ENCODE peak calls at places on chromosomes 1 and 21, in nine cellular contexts. V is activated naive CD4-positive, alpha-beta T cell treated with Interleukin-2 at 50 U/mL for 16 hours; O is HT-29; P is NAMALWA; N is mesothelial cell of epicardium; R is stimulated activated CD4-positive, alpha-beta T cell treated with anti-CD3 and anti-CD28 coated beads, Interleukin-4, amount 100 ng/mL, for 24 hours; F is amygdala; E is germinal center; J is T-helper 17 cell. B is an unnamed sample.

GRCh38 chr1:36576677-36577076 is 94.0 kb upstream of the CSF3R start:
- DNase-seq in P (no peak), R (no peak), J (no peak), O (no peak), F (no peak), V (no peak), E (no peak), N (no peak), B (no peak)

GRCh38 chr1:158112994-158113758 is 67.5 kb upstream of the CD1D start:
- DNase-seq in O (peak), P (peak), F (no peak), N (no peak), J (no peak), R (peak), E (peak), V (peak), B (no peak)

GRCh38 chr1:56911098-56911497 is 54.7 kb downstream of the C8B start:
- DNase-seq in R (no peak), E (no peak), F (no peak), N (no peak), J (no peak), O (no peak), V (no peak), P (no peak), B (no peak)

GRCh38 chr21:42047821-42048613 is 23.1 kb upstream of the UMODL1 start:
- DNase-seq in E (no peak), O (no peak), N (no peak), J (no peak), F (peak), R (no peak), V (no peak), P (no peak), B (peak)

GRCh38 chr1:203954788-203955552 is 93.6 kb downstream of the SNRPE start:
- DNase-seq in N (no peak), O (no peak), F (no peak), E (no peak), V (no peak), J (no peak), R (no peak), P (peak), B (no peak)

GRCh38 chr1:31632649-31633048 is 12.0 kb downstream of the PEF1 start:
- DNase-seq in J (no peak), E (no peak), R (no peak), N (no peak), F (no peak), P (no peak), V (no peak), O (no peak), B (no peak)

GRCh38 chr1:224047538-224047937 is 66.4 kb upstream of the FBXO28 start:
- DNase-seq in R (no peak), J (no peak), P (no peak), V (no peak), O (no peak), N (no peak), E (no peak), F (no peak), B (no peak)

GRCh38 chr1:227728059-227728891 is 6.8 kb downstream of the JMJD4 start:
- DNase-seq in R (peak), O (peak), E (peak), P (peak), J (peak), F (peak), V (peak), N (peak), B (peak)

GRCh38 chr1:10640079-10640578 is 156.3 kb downstream of the CASZ1 start:
- DNase-seq in F (peak), O (no peak), V (no peak), P (no peak), N (no peak), R (no peak), J (no peak), E (no peak), B (no peak)

GRCh38 chr1:217897121-217897520 is 266.0 kb downstream of the SPATA17 start:
- DNase-seq in F (no peak), O (no peak), N (no peak), V (no peak), E (no peak), P (no peak), R (no peak), J (no peak), B (no peak)

GRCh38 chr1:41664861-41665640 is 180.6 kb upstream of the EDN2 start:
- DNase-seq in P (no peak), R (no peak), V (no peak), F (no peak), J (no peak), O (no peak), N (no peak), E (no peak), B (peak)

GRCh38 chr1:2186901-2187300 is 7.7 kb downstream of the FAAP20 start:
- DNase-seq in E (no peak), J (no peak), N (no peak), O (no peak), R (no peak), V (no peak), P (no peak), F (no peak), B (no peak)

GRCh38 chr1:168223681-168224515 is 1.9 kb upstream of the SFT2D2 start:
- DNase-seq in O (no peak), V (no peak), E (no peak), R (no peak), F (no peak), N (no peak), J (no peak), P (peak), B (no peak)

GRCh38 chr1:164914208-164914607 is 355.2 kb downstream of the PBX1 start:
- DNase-seq in R (no peak), P (no peak), J (no peak), N (no peak), E (no peak), V (no peak), O (no peak), F (no peak), B (no peak)

GRCh38 chr1:41533731-41534080 is 49.2 kb upstream of the EDN2 start:
- DNase-seq in V (no peak), F (no peak), E (no peak), N (no peak), J (no peak), O (no peak), P (no peak), R (no peak), B (no peak)

GRCh38 chr1:19664453-19665043 is at the start of gene HTR6:
- DNase-seq in J (no peak), R (peak), F (no peak), V (peak), P (no peak), E (peak), O (no peak), N (no peak), B (no peak)

GRCh38 chr1:96365596-96365995 is 356.0 kb upstream of the PTBP2 start:
- DNase-seq in N (no peak), O (no peak), P (no peak), E (no peak), F (no peak), J (no peak), V (no peak), R (no peak), B (no peak)

GRCh38 chr1:54275349-54275748 is 75.4 kb downstream of the MRPL37 start:
- DNase-seq in N (no peak), P (no peak), V (no peak), F (peak), J (no peak), O (no peak), E (no peak), R (no peak), B (peak)

GRCh38 chr1:90850181-90850924 is 133.3 kb upstream of the BARHL2 start:
- DNase-seq in N (no peak), J (no peak), O (no peak), E (no peak), F (no peak), P (no peak), R (no peak), V (no peak), B (no peak)

GRCh38 chr1:236204656-236205055 is 62.3 kb downstream of the GPR137B start:
- DNase-seq in O (no peak), P (no peak), F (no peak), R (no peak), V (no peak), E (no peak), J (no peak), N (no peak), B (no peak)

GRCh38 chr1:205369621-205370230 is 13.0 kb upstream of the KLHDC8A start:
- DNase-seq in O (no peak), R (no peak), P (no peak), F (no peak), V (no peak), E (no peak), J (no peak), N (no peak), B (no peak)

GRCh38 chr1:227900571-227901051 is 47.1 kb downstream of the WNT9A start:
- DNase-seq in J (no peak), R (no peak), N (peak), F (no peak), O (no peak), P (no peak), V (no peak), E (no peak), B (no peak)

GRCh38 chr1:218499021-218499691 is 154.0 kb downstream of the TGFB2 start:
- DNase-seq in E (no peak), N (no peak), R (no peak), J (no peak), O (peak), V (no peak), P (no peak), F (no peak), B (no peak)

GRCh38 chr1:19049128-19049768 is 92.8 kb upstream of the IFFO2 start:
- DNase-seq in R (no peak), E (no peak), V (no peak), J (no peak), F (no peak), N (no peak), O (no peak), P (no peak), B (no peak)

GRCh38 chr1:235919797-235920475 is 53.2 kb upstream of the LYST start:
- DNase-seq in R (no peak), E (no peak), J (no peak), V (no peak), F (no peak), N (no peak), O (no peak), P (no peak), B (peak)

GRCh38 chr1:158060001-158060400 is 66.6 kb downstream of the KIRREL1 start:
- DNase-seq in N (no peak), F (no peak), R (no peak), P (no peak), O (no peak), V (no peak), E (no peak), J (no peak), B (no peak)

GRCh38 chr1:169745015-169745861 is 11.4 kb upstream of the SELE start:
- DNase-seq in E (no peak), F (no peak), R (no peak), P (no peak), J (no peak), V (no peak), N (no peak), O (no peak), B (no peak)

GRCh38 chr1:229224308-229224707 is 46.6 kb upstream of the RAB4A start:
- DNase-seq in F (no peak), P (no peak), R (no peak), N (no peak), E (no peak), O (no peak), J (no peak), V (no peak), B (no peak)

GRCh38 chr21:32572574-32573420 is 12.5 kb downstream of the TCP10L start:
- DNase-seq in E (no peak), J (no peak), V (no peak), F (no peak), O (peak), N (no peak), P (no peak), R (no peak), B (no peak)

GRCh38 chr21:45513003-45513706 is 29.1 kb downstream of the SLC19A1 start:
- DNase-seq in E (no peak), N (no peak), J (no peak), F (no peak), P (no peak), V (no peak), O (peak), R (no peak), B (no peak)

GRCh38 chr1:244964112-244964971 is 100.0 kb upstream of the HNRNPU start:
- DNase-seq in E (no peak), P (no peak), O (peak), V (no peak), J (no peak), F (no peak), R (no peak), N (no peak), B (peak)